ENCODE peak calls at places on chromosomes 11 and 22, in six cellular contexts. K is BE2C; G is activated CD4-positive, CD25-positive, alpha-beta regulatory T cell treated with anti-CD3 and anti-CD28 coated beads, Interleukin-2, amount 50 U/mL, for 72 hours; W is T-helper 2 cell; N is non-pigmented ciliary epithelial cell; P is GM04504. F is an unnamed sample.

GRCh38 chr11:75160328-75160757 is 9.4 kb downstream of the SLCO2B1 start:
- DNase-seq in N (no peak), K (no peak), W (no peak), G (no peak), P (no peak), F (peak)

GRCh38 chr11:26842458-26842841 is 120.6 kb upstream of the SLC5A12 start:
- DNase-seq in G (no peak), W (no peak), N (no peak), P (peak), K (no peak), F (no peak)

GRCh38 chr22:45970709-45971388 is 6.1 kb downstream of the WNT7B start:
- DNase-seq in P (no peak), N (no peak), G (no peak), W (no peak), K (no peak), F (no peak)

GRCh38 chr11:90222152-90222458 is 744 bp downstream of the CHORDC1 start:
- DNase-seq in N (no peak), P (no peak), K (no peak), W (no peak), G (no peak), F (no peak)

GRCh38 chr22:36744791-36745190 is 31.1 kb downstream of the IFT27 start:
- DNase-seq in G (no peak), W (no peak), N (no peak), K (no peak), P (no peak), F (no peak)

GRCh38 chr11:1927151-1928037 is 7.9 kb downstream of the TNNT3 start:
- DNase-seq in W (no peak), G (peak), K (no peak), P (no peak), N (no peak), F (no peak)

GRCh38 chr11:117430293-117430955 is 102.8 kb downstream of the CEP164 start:
- DNase-seq in N (no peak), P (no peak), G (no peak), K (no peak), W (no peak), F (no peak)

GRCh38 chr11:34631737-34632104 is 10.8 kb downstream of the EHF start:
- DNase-seq in P (no peak), N (no peak), K (no peak), W (no peak), G (no peak), F (no peak)

F was measured in dermis blood vessel endothelial cell.